ENCODE peak calls at places on chromosome 1, in four cellular contexts. C, J, L and P are unnamed samples.

GRCh38 chr1:231939118-231939517 is 312.5 kb downstream of the DISC1 start:
- DNase-seq in L (no peak), C (no peak), J (no peak), P (no peak)

GRCh38 chr1:206579747-206580437 is 32.4 kb downstream of the EIF2D start:
- DNase-seq in C (peak), J (no peak), L (peak), P (no peak)

GRCh38 chr1:84409888-84410287 is 11.6 kb downstream of the DNASE2B start:
- DNase-seq in C (no peak), L (no peak), J (no peak), P (no peak)

GRCh38 chr1:234842726-234843641 is 233.0 kb upstream of the IRF2BP2 start:
- DNase-seq in J (no peak), L (peak), C (peak), P (no peak)

GRCh38 chr1:5768014-5768413 is 224.2 kb downstream of the NPHP4 start:
- DNase-seq in L (no peak), C (no peak), J (no peak), P (no peak)

GRCh38 chr1:89279011-89279466 is 6.4 kb upstream of the GBP5 start:
- DNase-seq in L (no peak), C (no peak), J (no peak), P (no peak)

GRCh38 chr1:157181790-157182189 is 43.6 kb upstream of the ETV3 start:
- DNase-seq in L (no peak), C (no peak), J (no peak), P (no peak)

GRCh38 chr1:227712648-227713047 is 22.5 kb downstream of the JMJD4 start:
- DNase-seq in L (peak), C (no peak), J (no peak), P (no peak)

GRCh38 chr1:41658444-41659158 is 174.1 kb upstream of the EDN2 start:
- DNase-seq in C (no peak), J (no peak), L (no peak), P (no peak)

GRCh38 chr1:21511579-21512522 is 2.6 kb downstream of the ALPL start:
- DNase-seq in C (no peak), L (no peak), J (no peak), P (no peak)

GRCh38 chr1:13500806-13501205 is 13.0 kb downstream of the LRRC38 start:
- DNase-seq in L (no peak), C (no peak), J (no peak), P (no peak)
- TF ChIP-seq JUNB in L (no peak), C (no peak), J (no peak), P (no peak)

DNA sequence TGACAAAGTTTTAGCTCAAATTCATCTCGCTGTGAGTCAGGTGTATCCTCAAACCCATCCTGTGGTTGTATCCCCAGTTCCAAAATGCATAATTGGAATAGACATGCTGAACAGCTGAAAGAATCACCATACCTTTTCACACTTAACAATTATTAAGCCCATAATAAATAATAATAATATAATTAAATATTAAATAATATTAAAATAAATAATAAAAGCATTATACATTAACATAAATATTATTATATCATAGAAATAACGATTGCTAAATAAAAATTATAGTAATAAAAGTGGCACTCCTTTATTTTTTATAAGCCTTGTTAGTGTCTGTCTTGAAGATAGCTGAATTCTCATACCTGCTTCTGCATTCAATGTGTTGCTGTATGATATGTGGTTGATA is 257.5 kb upstream of the B3GALT2 start:
- DNase-seq in L (no peak), C (no peak), J (no peak), P (no peak)
- TF ChIP-seq POLR2AphosphoS5 in L (no peak), C (no peak), J (no peak), P (no peak)

GRCh38 chr1:36793452-36793851 is 240.9 kb downstream of the GRIK3 start:
- DNase-seq in J (no peak), C (no peak), L (no peak), P (no peak)

GRCh38 chr1:36796101-36796590 is 238.2 kb downstream of the GRIK3 start:
- DNase-seq in C (no peak), L (no peak), J (no peak), P (no peak)

GRCh38 chr1:36794460-36794859 is 239.9 kb downstream of the GRIK3 start:
- DNase-seq in C (no peak), L (no peak), J (no peak), P (no peak)

GRCh38 chr1:36789535-36789934 is 244.8 kb downstream of the GRIK3 start:
- DNase-seq in J (no peak), L (no peak), C (no peak), P (no peak)

DNA sequence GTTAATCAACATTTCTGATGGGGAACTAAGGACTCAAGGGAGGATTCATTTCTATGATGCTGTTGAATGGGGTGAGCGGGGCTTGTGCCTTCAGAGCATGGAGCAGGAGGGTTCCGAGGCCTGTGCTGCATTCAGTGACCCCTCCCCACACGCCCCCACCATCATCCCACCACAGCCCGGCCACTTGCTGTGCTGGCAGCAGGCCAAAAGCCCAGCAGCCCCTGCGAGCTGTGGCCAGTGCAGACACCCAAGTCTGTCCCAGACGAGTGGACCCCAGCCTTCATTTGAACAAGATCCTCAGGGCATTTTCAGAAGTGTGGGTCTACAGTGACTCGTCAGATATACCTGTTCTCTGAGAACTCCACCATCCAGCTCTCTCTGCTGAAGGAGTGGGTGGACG is 242.0 kb downstream of the GRIK3 start:
- DNase-seq in C (no peak), L (no peak), J (no peak), P (no peak)
- TF ChIP-seq JUNB in C (no peak), L (no peak), J (no peak), P (no peak)

GRCh38 chr1:28885982-28886730 is 28.2 kb upstream of the EPB41 start:
- DNase-seq in J (no peak), C (no peak), L (no peak), P (no peak)

GRCh38 chr1:28887835-28888682 is 26.3 kb upstream of the EPB41 start:
- DNase-seq in C (peak), L (no peak), J (no peak), P (peak)

GRCh38 chr1:28885472-28885877 is 28.9 kb upstream of the EPB41 start:
- DNase-seq in L (no peak), J (no peak), C (no peak), P (no peak)

GRCh38 chr1:28887418-28887834 is 26.9 kb upstream of the EPB41 start:
- DNase-seq in J (no peak), L (no peak), C (peak), P (peak)

GRCh38 chr1:28886731-28887417 is 27.5 kb upstream of the EPB41 start:
- DNase-seq in C (peak), L (peak), J (peak), P (peak)
- TF ChIP-seq POLR2AphosphoS5 in C (peak), L (peak), J (peak), P (peak)

GRCh38 chr1:12745126-12745991 is 641 bp upstream of the CFAP107 start:
- DNase-seq in C (no peak), L (no peak), J (no peak), P (no peak)
- TF ChIP-seq JUNB in C (no peak), L (no peak), J (no peak), P (no peak)